ENCODE peak calls at places on chromosomes 11 and 22, in four cellular contexts. O is HL-60, R is GM12878, W is K562. P is an unnamed sample.

GRCh38 chr11:35234836-35235235 is 95.9 kb downstream of the CD44 start:
- DNase-seq in R (no peak), W (no peak), O (no peak), P (no peak)

GRCh38 chr11:45556851-45557707 is 108.3 kb downstream of the CHST1 start:
- DNase-seq in O (no peak), W (peak), R (no peak), P (no peak)

GRCh38 chr22:28983788-28984441 is 77.7 kb downstream of the C22orf31 start:
- DNase-seq in R (no peak), O (peak), W (no peak), P (no peak)

GRCh38 chr22:48756146-48757111 is 1071.2 kb downstream of the BRD1 start:
- DNase-seq in R (no peak), O (no peak), W (no peak), P (no peak)

GRCh38 chr22:18101536-18101935 is 9.1 kb upstream of the TUBA8 start:
- DNase-seq in O (peak), R (no peak), W (no peak), P (no peak)

GRCh38 chr11:74989269-74989655 is 529 bp downstream of the NEU3 start:
- DNase-seq in O (peak), W (no peak), R (no peak), P (no peak)

GRCh38 chr11:118263694-118264567 is at the start of gene MPZL2:
- DNase-seq in O (no peak), R (no peak), W (no peak), P (no peak)

GRCh38 chr11:35046606-35047005 is 92.4 kb upstream of the CD44 start:
- DNase-seq in O (no peak), R (no peak), W (no peak), P (no peak)

GRCh38 chr11:1832181-1832988 is 2.4 kb upstream of the SYT8 start:
- DNase-seq in O (peak), R (no peak), W (peak), P (peak)

GRCh38 chr11:13352711-13353110 is 75.1 kb downstream of the BMAL1 start:
- DNase-seq in R (no peak), O (no peak), W (no peak), P (no peak)

GRCh38 chr11:126411971-126412381 is 56.5 kb downstream of the ST3GAL4 start:
- DNase-seq in R (no peak), O (no peak), W (peak), P (no peak)

GRCh38 chr11:61840371-61840770 is 12.3 kb downstream of the FADS2 start:
- DNase-seq in O (no peak), W (no peak), R (no peak), P (no peak)

GRCh38 chr22:46149493-46149997 is 781 bp upstream of the PPARA start:
- DNase-seq in W (peak), O (peak), R (no peak), P (no peak)

GRCh38 chr22:40237241-40237640 is 59.5 kb downstream of the TNRC6B start:
- DNase-seq in R (peak), W (no peak), O (no peak), P (no peak)

GRCh38 chr11:2196970-2197770 is 25.6 kb upstream of the TH start:
- DNase-seq in O (peak), R (no peak), W (peak), P (peak)

GRCh38 chr22:38032681-38033521 is 24.3 kb upstream of the PICK1 start:
- DNase-seq in O (peak), R (no peak), W (no peak), P (no peak)

GRCh38 chr22:37823134-37823985 is at the start of gene GALR3:
- DNase-seq in W (no peak), R (no peak), O (no peak), P (no peak)

GRCh38 chr11:70497536-70498075 is 99.3 kb downstream of the CTTN start:
- DNase-seq in W (no peak), O (no peak), R (no peak), P (no peak)

GRCh38 chr22:42991010-42991651 is 23.8 kb downstream of the PACSIN2 start:
- DNase-seq in W (no peak), O (no peak), R (no peak), P (no peak)

GRCh38 chr22:27139935-27140493 is 482.6 kb downstream of the MIAT start:
- DNase-seq in R (no peak), O (no peak), W (no peak), P (no peak)

GRCh38 chr11:16173798-16174197 is 182.5 kb downstream of the SOX6 start:
- DNase-seq in R (no peak), W (no peak), O (no peak), P (no peak)

GRCh38 chr11:122604626-122605025 is 50.9 kb upstream of the UBASH3B start:
- DNase-seq in W (no peak), R (no peak), O (no peak), P (no peak)

GRCh38 chr11:117678651-117679407 is 118.2 kb downstream of the DSCAML1 start:
- DNase-seq in O (no peak), R (no peak), W (no peak), P (no peak)

GRCh38 chr22:22721681-22722309 is 77.4 kb downstream of the GGTLC2 start:
- DNase-seq in W (no peak), O (no peak), R (peak), P (no peak)

GRCh38 chr11:15710593-15711260 is 596.0 kb downstream of the INSC start:
- DNase-seq in O (no peak), R (no peak), W (no peak), P (no peak)

GRCh38 chr11:132640952-132641351 is 891.3 kb downstream of the OPCML start:
- DNase-seq in O (no peak), W (no peak), R (no peak), P (no peak)

GRCh38 chr11:117179048-117179999 is 781 bp downstream of the SIDT2 start:
- DNase-seq in W (no peak), R (peak), O (peak), P (no peak)

DNA sequence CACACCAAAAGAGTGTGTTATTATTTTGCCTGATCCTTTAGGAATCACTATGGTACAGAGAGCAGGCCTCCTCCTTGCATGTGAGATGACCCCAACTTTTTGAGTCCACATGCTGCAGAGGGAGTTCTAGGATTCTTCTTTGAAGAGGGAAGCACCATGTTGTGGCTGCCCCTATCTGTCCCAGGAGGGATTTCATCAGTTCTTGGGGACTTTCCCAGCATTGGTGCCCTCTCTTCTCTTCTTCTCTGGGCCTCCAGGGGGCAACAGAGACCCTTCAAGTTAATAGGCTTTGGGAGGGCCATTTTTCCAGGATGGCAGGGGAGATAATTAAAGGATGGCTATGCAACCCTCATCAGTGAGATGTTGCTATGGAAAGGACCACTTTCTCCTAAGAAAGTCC is 3.6 kb downstream of the MMP1 start:
- DNase-seq in O (peak), W (peak), R (no peak), P (peak)
- TF ChIP-seq SPI1 in O (no peak), W (no peak), R (no peak), P (no peak)

DNA sequence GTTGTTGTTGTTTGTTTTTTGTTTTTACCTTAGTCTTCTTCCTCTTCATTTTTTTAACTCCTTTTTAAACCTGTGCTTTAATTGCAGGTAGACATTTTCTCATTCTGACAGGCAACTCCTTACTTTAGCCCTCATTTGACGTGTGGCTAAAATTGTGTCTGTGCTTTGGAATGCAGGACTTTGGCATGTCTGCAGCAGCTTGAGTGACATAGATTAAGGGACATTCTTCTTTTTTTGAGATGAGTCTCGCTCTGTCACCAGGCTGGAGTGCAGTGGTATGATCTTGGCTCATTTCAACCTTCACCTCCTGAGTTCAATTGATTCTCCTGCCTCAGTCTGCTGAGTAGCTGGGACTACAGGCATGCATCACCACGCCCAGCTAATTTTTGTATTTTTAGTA is 100.8 kb downstream of the FAT3 start:
- DNase-seq in W (no peak), R (no peak), O (no peak), P (no peak)
- TF ChIP-seq SPI1 in W (no peak), R (no peak), O (no peak), P (no peak)

GRCh38 chr22:24996420-24996952 is 44.0 kb downstream of the KIAA1671 start:
- DNase-seq in O (no peak), W (no peak), R (no peak), P (no peak)
- TF ChIP-seq SPI1 in O (no peak), W (no peak), R (no peak), P (no peak)

GRCh38 chr11:26951849-26952515 is 41.9 kb upstream of the FIBIN start:
- DNase-seq in W (no peak), R (no peak), O (no peak), P (no peak)
- TF ChIP-seq SPI1 in W (no peak), R (no peak), O (no peak), P (no peak)

GRCh38 chr11:42239102-42239501 is 779.6 kb upstream of the LRRC4C start:
- DNase-seq in W (no peak), O (no peak), R (no peak), P (no peak)
- TF ChIP-seq SPI1 in W (no peak), O (no peak), R (no peak), P (no peak)

GRCh38 chr11:100562102-100562501 is 125.0 kb upstream of the ARHGAP42 start:
- DNase-seq in R (no peak), W (no peak), O (no peak), P (no peak)
- TF ChIP-seq SPI1 in R (no peak), W (no peak), O (no peak), P (no peak)

DNA sequence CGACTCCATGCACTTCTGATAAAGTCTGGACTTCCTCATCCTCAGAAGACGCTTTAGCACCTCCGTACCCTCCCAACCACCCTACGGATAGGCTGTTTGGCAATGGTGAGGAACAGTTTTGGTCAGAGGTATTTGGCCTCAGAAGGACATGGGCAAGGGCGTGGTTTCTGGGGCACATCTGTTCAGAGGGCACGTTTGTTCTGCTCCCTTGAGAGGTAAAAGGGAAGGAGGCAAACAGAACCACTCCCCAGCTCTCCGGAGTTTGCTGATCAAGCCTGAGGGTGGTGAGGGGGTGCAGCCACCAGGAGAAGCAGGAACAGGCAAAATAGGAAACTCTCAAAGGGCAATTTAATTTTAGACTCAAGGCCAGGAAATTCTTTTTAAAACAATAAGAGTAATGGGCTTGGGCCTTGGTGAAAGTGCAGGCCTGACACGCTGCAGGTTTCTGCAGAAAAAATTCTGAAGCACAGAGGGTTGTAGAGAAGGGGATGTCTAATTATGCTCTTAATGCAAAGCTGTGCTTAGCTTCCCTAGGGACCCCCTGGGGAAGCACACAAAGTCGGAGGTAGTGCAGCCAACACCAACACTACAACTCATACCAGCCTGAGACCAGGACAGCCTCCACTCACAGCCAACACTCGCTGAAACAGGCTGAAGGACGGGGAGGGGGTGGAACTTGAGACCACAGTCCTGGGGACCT is 23.3 kb downstream of the ETS1 start:
- DNase-seq in O (peak), W (no peak), R (no peak), P (no peak)
- TF ChIP-seq SPI1 in O (peak), W (no peak), R (no peak), P (no peak)

GRCh38 chr11:10725114-10725906 is 25.7 kb upstream of the CTR9 start:
- DNase-seq in O (peak), R (no peak), W (no peak), P (no peak)
- TF ChIP-seq SPI1 in O (peak), R (no peak), W (no peak), P (no peak)